ENCODE peak calls at places on chromosomes 4 and X, in ten cellular contexts. One of them, this sample, is unnamed.
A peak's percentile ranks its signal among the peaks of the same experiment; 100 is the strongest.

GRCh38 chr4:80610199-80610598 is 274.7 kb downstream of the CFAP299 start:
- DNase-seq in tibial artery: no peak
- DNase-seq in brain microvascular endothelial cell: no peak
- DNase-seq in IMR-90: no peak
- DNase-seq in AG10803: no peak
- DNase-seq in epithelial cell of esophagus: no peak
- DNase-seq in fibroblast of mammary gland: no peak
- DNase-seq in left ventricle myocardium inferior: no peak
- DNase-seq in cardiac muscle cell: no peak
- DNase-seq in MM.1S: no peak
- DNase-seq in this sample: no peak

GRCh38 chrX:132652871-132653270 is 164.0 kb upstream of the MBNL3 start:
- DNase-seq in brain microvascular endothelial cell: no peak
- DNase-seq in AG10803: peak; percentile 61
- DNase-seq in cardiac muscle cell: no peak
- DNase-seq in left ventricle myocardium inferior: no peak
- DNase-seq in tibial artery: no peak
- DNase-seq in IMR-90: no peak
- DNase-seq in epithelial cell of esophagus: no peak
- DNase-seq in fibroblast of mammary gland: no peak
- DNase-seq in MM.1S: no peak
- DNase-seq in this sample: no peak

GRCh38 chr4:25172964-25173917 is 13.0 kb upstream of the SEPSECS start:
- DNase-seq in left ventricle myocardium inferior: no peak
- DNase-seq in cardiac muscle cell: peak; percentile 96
- DNase-seq in brain microvascular endothelial cell: peak; percentile 98
- DNase-seq in fibroblast of mammary gland: peak; percentile 100
- DNase-seq in epithelial cell of esophagus: peak; percentile 98
- DNase-seq in MM.1S: no peak
- DNase-seq in tibial artery: peak; percentile 71
- DNase-seq in IMR-90: peak; percentile 100
- DNase-seq in AG10803: peak; percentile 99
- DNase-seq in this sample: peak; percentile 99

GRCh38 chr4:145935253-145936141 is 3.1 kb downstream of the ZNF827 start:
- DNase-seq in MM.1S: peak; percentile 50
- DNase-seq in tibial artery: no peak
- DNase-seq in brain microvascular endothelial cell: no peak
- DNase-seq in AG10803: no peak
- DNase-seq in IMR-90: no peak
- DNase-seq in epithelial cell of esophagus: no peak
- DNase-seq in cardiac muscle cell: peak; percentile 54
- DNase-seq in left ventricle myocardium inferior: peak; percentile 43
- DNase-seq in fibroblast of mammary gland: peak; percentile 42
- DNase-seq in this sample: no peak

GRCh38 chr4:144955104-144955503 is 142.9 kb downstream of the ANAPC10 start:
- DNase-seq in left ventricle myocardium inferior: no peak
- DNase-seq in IMR-90: no peak
- DNase-seq in cardiac muscle cell: no peak
- DNase-seq in MM.1S: no peak
- DNase-seq in brain microvascular endothelial cell: no peak
- DNase-seq in AG10803: no peak
- DNase-seq in fibroblast of mammary gland: no peak
- DNase-seq in tibial artery: no peak
- DNase-seq in epithelial cell of esophagus: no peak
- DNase-seq in this sample: no peak

GRCh38 chrX:38985375-38985774 is 184.1 kb downstream of the MID1IP1 start:
- DNase-seq in tibial artery: no peak
- DNase-seq in fibroblast of mammary gland: peak; percentile 36
- DNase-seq in left ventricle myocardium inferior: no peak
- DNase-seq in cardiac muscle cell: peak; percentile 41
- DNase-seq in epithelial cell of esophagus: peak; percentile 28
- DNase-seq in brain microvascular endothelial cell: no peak
- DNase-seq in IMR-90: peak; percentile 11
- DNase-seq in AG10803: peak; percentile 5
- DNase-seq in MM.1S: peak; percentile 38
- DNase-seq in this sample: no peak

GRCh38 chr4:106587558-106587957 is 219.0 kb upstream of the GIMD1 start:
- DNase-seq in epithelial cell of esophagus: peak; percentile 75
- DNase-seq in fibroblast of mammary gland: peak; percentile 64
- DNase-seq in IMR-90: peak; percentile 67
- DNase-seq in AG10803: peak; percentile 89
- DNase-seq in tibial artery: no peak
- DNase-seq in left ventricle myocardium inferior: no peak
- DNase-seq in cardiac muscle cell: peak; percentile 40
- DNase-seq in MM.1S: no peak
- DNase-seq in brain microvascular endothelial cell: peak; percentile 40
- DNase-seq in this sample: peak; percentile 76

GRCh38 chr4:85951-86350 is 32.8 kb downstream of the ZNF595 start:
- DNase-seq in brain microvascular endothelial cell: no peak
- DNase-seq in tibial artery: no peak
- DNase-seq in fibroblast of mammary gland: no peak
- DNase-seq in cardiac muscle cell: no peak
- DNase-seq in IMR-90: no peak
- DNase-seq in MM.1S: no peak
- DNase-seq in epithelial cell of esophagus: no peak
- DNase-seq in AG10803: no peak
- DNase-seq in left ventricle myocardium inferior: no peak
- DNase-seq in this sample: no peak

GRCh38 chr4:56356650-56357049 is 30.6 kb downstream of the AASDH start:
- DNase-seq in tibial artery: no peak
- DNase-seq in AG10803: no peak
- DNase-seq in left ventricle myocardium inferior: no peak
- DNase-seq in brain microvascular endothelial cell: no peak
- DNase-seq in MM.1S: no peak
- DNase-seq in epithelial cell of esophagus: no peak
- DNase-seq in IMR-90: no peak
- DNase-seq in cardiac muscle cell: no peak
- DNase-seq in fibroblast of mammary gland: no peak
- DNase-seq in this sample: no peak

GRCh38 chr4:6694177-6694901 is 661 bp downstream of the S100P start:
- DNase-seq in cardiac muscle cell: no peak
- DNase-seq in epithelial cell of esophagus: no peak
- DNase-seq in MM.1S: no peak
- DNase-seq in left ventricle myocardium inferior: no peak
- DNase-seq in tibial artery: no peak
- DNase-seq in fibroblast of mammary gland: no peak
- DNase-seq in AG10803: no peak
- DNase-seq in IMR-90: no peak
- DNase-seq in brain microvascular endothelial cell: no peak
- DNase-seq in this sample: no peak

GRCh38 chrX:124266325-124267087 is 66.0 kb upstream of the TEX13D start:
- DNase-seq in epithelial cell of esophagus: no peak
- DNase-seq in MM.1S: no peak
- DNase-seq in tibial artery: no peak
- DNase-seq in IMR-90: no peak
- DNase-seq in AG10803: no peak
- DNase-seq in brain microvascular endothelial cell: no peak
- DNase-seq in left ventricle myocardium inferior: no peak
- DNase-seq in fibroblast of mammary gland: no peak
- DNase-seq in cardiac muscle cell: no peak
- DNase-seq in this sample: no peak

GRCh38 chr4:52752921-52753320 is 1.7 kb upstream of the ERVMER34-1 start:
- DNase-seq in cardiac muscle cell: no peak
- DNase-seq in IMR-90: no peak
- DNase-seq in epithelial cell of esophagus: no peak
- DNase-seq in left ventricle myocardium inferior: no peak
- DNase-seq in AG10803: no peak
- DNase-seq in MM.1S: no peak
- DNase-seq in tibial artery: no peak
- DNase-seq in fibroblast of mammary gland: no peak
- DNase-seq in brain microvascular endothelial cell: peak; percentile 6
- DNase-seq in this sample: no peak

GRCh38 chrX:22360129-22360528 is 87.4 kb downstream of the CBLL2 start:
- DNase-seq in tibial artery: no peak
- DNase-seq in IMR-90: no peak
- DNase-seq in cardiac muscle cell: no peak
- DNase-seq in left ventricle myocardium inferior: no peak
- DNase-seq in AG10803: no peak
- DNase-seq in epithelial cell of esophagus: no peak
- DNase-seq in brain microvascular endothelial cell: no peak
- DNase-seq in fibroblast of mammary gland: peak; percentile 59
- DNase-seq in MM.1S: no peak
- DNase-seq in this sample: no peak

GRCh38 chrX:150587585-150588503 is 19.4 kb downstream of the MTM1 start:
- DNase-seq in tibial artery: no peak
- DNase-seq in MM.1S: no peak
- DNase-seq in AG10803: peak; percentile 17
- DNase-seq in fibroblast of mammary gland: peak; percentile 37
- DNase-seq in left ventricle myocardium inferior: no peak
- DNase-seq in brain microvascular endothelial cell: peak; percentile 4
- DNase-seq in cardiac muscle cell: peak; percentile 46
- DNase-seq in epithelial cell of esophagus: peak; percentile 15
- DNase-seq in IMR-90: no peak
- DNase-seq in this sample: no peak

GRCh38 chr4:169270156-169270809 is 473 bp downstream of the SH3RF1 start:
- DNase-seq in MM.1S: peak; percentile 65
- DNase-seq in epithelial cell of esophagus: peak; percentile 72
- DNase-seq in AG10803: peak; percentile 52
- DNase-seq in left ventricle myocardium inferior: peak; percentile 75
- DNase-seq in IMR-90: no peak
- DNase-seq in cardiac muscle cell: peak; percentile 68
- DNase-seq in fibroblast of mammary gland: no peak
- DNase-seq in brain microvascular endothelial cell: no peak
- DNase-seq in tibial artery: peak; percentile 87
- DNase-seq in this sample: no peak

DNA sequence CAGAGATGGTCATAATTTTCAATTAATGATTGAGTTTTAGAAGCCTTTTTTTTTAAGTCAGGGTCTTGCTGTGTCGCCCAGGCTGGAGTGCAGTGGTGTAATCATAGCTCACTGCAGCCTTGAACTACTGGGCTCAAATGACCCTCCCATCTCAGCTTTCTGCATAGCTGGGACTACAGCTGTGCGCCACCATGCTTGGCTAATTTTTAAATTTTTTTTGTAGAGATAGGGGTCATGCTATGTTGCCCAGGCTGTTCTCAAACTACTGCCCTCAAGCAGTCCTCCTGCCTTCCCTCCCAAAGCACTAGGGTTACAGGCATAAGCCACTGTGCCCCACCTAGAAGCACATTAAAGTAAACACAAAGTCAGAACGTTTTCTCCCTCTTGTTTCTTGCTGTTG is 51.7 kb downstream of the HTT-AS start:
- DNase-seq in tibial artery: peak; percentile 10
- DNase-seq in MM.1S: no peak
- DNase-seq in brain microvascular endothelial cell: no peak
- DNase-seq in IMR-90: no peak
- DNase-seq in AG10803: no peak
- DNase-seq in cardiac muscle cell: no peak
- DNase-seq in left ventricle myocardium inferior: no peak
- DNase-seq in fibroblast of mammary gland: no peak
- DNase-seq in epithelial cell of esophagus: no peak
- DNase-seq in this sample: no peak
- H3K4me3 ChIP-seq in tibial artery: no peak overlapping the region
- H3K4me3 ChIP-seq in MM.1S: no peak overlapping the region
- H3K4me3 ChIP-seq in brain microvascular endothelial cell: no peak overlapping the region
- H3K4me3 ChIP-seq in IMR-90: no peak overlapping the region
- H3K4me3 ChIP-seq in AG10803: no peak overlapping the region
- H3K4me3 ChIP-seq in cardiac muscle cell: no peak overlapping the region
- H3K4me3 ChIP-seq in left ventricle myocardium inferior: no peak overlapping the region
- H3K4me3 ChIP-seq in fibroblast of mammary gland: no peak overlapping the region
- H3K4me3 ChIP-seq in epithelial cell of esophagus: no peak overlapping the region
- H3K4me3 ChIP-seq in this sample: no peak overlapping the region

GRCh38 chrX:153646620-153647373 is at the start of gene DUSP9:
- DNase-seq in cardiac muscle cell: peak; percentile 37
- DNase-seq in left ventricle myocardium inferior: no peak
- DNase-seq in MM.1S: no peak
- DNase-seq in brain microvascular endothelial cell: no peak
- DNase-seq in fibroblast of mammary gland: peak; percentile 2
- DNase-seq in AG10803: no peak
- DNase-seq in tibial artery: peak; percentile 28
- DNase-seq in epithelial cell of esophagus: peak; percentile 53
- DNase-seq in IMR-90: no peak
- DNase-seq in this sample: no peak
- TF ChIP-seq CTCF in cardiac muscle cell: no peak
- TF ChIP-seq CTCF in left ventricle myocardium inferior: no peak
- TF ChIP-seq CTCF in MM.1S: no peak
- TF ChIP-seq CTCF in brain microvascular endothelial cell: no peak
- TF ChIP-seq CTCF in fibroblast of mammary gland: no peak
- TF ChIP-seq CTCF in AG10803: no peak
- TF ChIP-seq CTCF in tibial artery: no peak
- TF ChIP-seq CTCF in epithelial cell of esophagus: no peak
- TF ChIP-seq CTCF in IMR-90: no peak
- TF ChIP-seq CTCF in this sample: no peak

DNA sequence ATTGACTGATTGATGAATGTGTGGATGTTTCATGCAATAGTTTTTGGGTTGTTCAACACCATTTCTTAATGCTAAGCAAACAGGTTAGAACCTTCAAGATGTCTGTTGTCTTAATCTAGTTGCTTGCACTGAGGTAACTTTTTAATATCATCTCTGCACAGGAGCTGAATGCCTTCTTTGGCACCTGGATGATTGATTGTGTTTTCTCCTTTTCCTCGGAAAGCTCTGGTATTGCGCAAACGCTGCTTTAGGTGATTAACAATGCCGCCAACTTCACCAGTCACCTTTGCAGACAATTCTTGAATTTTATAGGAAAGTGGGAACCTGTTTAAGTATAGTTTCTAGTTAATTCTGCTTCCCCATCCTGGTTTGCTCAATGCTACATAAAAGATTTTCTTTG is 48.2 kb downstream of the RTL9 start:
- DNase-seq in cardiac muscle cell: no peak
- DNase-seq in left ventricle myocardium inferior: no peak
- DNase-seq in fibroblast of mammary gland: no peak
- DNase-seq in MM.1S: no peak
- DNase-seq in tibial artery: no peak
- DNase-seq in AG10803: no peak
- DNase-seq in epithelial cell of esophagus: peak; percentile 55
- DNase-seq in IMR-90: no peak
- DNase-seq in brain microvascular endothelial cell: no peak
- DNase-seq in this sample: no peak
- H3K4me3 ChIP-seq in cardiac muscle cell: no peak overlapping the region
- H3K4me3 ChIP-seq in left ventricle myocardium inferior: no peak overlapping the region
- H3K4me3 ChIP-seq in fibroblast of mammary gland: no peak overlapping the region
- H3K4me3 ChIP-seq in MM.1S: no peak overlapping the region
- H3K4me3 ChIP-seq in tibial artery: no peak overlapping the region
- H3K4me3 ChIP-seq in AG10803: no peak overlapping the region
- H3K4me3 ChIP-seq in epithelial cell of esophagus: no peak overlapping the region
- H3K4me3 ChIP-seq in IMR-90: no peak overlapping the region
- H3K4me3 ChIP-seq in brain microvascular endothelial cell: no peak overlapping the region
- H3K4me3 ChIP-seq in this sample: no peak overlapping the region

DNA sequence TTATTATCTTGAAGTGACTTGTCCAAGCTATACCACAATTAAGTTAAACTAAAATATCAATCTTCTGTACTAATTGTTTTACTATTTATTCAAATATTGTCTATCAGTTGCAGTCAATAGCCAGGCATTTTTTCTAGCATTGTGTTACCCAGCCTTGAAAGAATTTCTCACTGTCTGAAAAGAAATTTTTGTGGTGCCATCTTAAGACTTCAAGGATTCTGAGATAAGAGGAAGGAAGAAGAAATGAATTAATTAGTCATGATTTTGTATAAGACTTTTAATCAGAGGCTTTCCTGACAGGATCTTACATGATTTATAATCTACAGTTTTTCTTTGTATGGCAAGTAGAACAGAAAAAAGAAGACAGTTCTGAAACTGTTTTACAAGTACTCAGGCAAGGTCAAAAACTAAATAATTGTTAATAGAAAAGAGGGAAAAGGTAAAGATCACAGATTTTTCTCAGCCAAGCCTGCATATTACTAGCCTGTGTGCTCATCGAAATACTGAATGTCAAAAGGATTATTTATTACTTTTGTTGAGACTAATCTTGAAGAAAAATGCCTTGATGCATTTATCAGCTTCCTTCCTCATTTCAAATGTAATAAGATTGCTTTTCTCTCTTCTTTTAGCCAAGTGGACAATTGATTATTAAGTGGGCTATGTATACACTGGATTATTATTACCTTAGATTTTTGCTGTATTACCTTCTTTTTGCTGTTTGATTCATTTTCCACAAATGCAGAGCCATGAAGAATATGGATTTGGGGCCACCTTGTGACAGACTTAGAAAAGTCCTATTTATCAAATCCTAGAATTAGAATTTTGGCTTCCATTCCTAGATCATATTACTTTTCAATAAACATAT is 53.8 kb downstream of the CXCL1 start:
- DNase-seq in left ventricle myocardium inferior: no peak
- DNase-seq in MM.1S: peak; percentile 31
- DNase-seq in cardiac muscle cell: peak; percentile 79
- DNase-seq in fibroblast of mammary gland: peak; percentile 75
- DNase-seq in tibial artery: no peak
- DNase-seq in epithelial cell of esophagus: peak; percentile 48
- DNase-seq in AG10803: peak; percentile 58
- DNase-seq in IMR-90: peak; percentile 59
- DNase-seq in brain microvascular endothelial cell: peak; percentile 37
- DNase-seq in this sample: no peak
- TF ChIP-seq CTCF in left ventricle myocardium inferior: peak; percentile 51
- TF ChIP-seq CTCF in MM.1S: peak; percentile 34
- TF ChIP-seq CTCF in cardiac muscle cell: peak; percentile 45
- TF ChIP-seq CTCF in fibroblast of mammary gland: peak; percentile 60
- TF ChIP-seq CTCF in tibial artery: peak; percentile 45
- TF ChIP-seq CTCF in epithelial cell of esophagus: peak; percentile 43
- TF ChIP-seq CTCF in AG10803: peak; percentile 68
- TF ChIP-seq CTCF in IMR-90: peak; percentile 61
- TF ChIP-seq CTCF in brain microvascular endothelial cell: peak; percentile 48
- TF ChIP-seq CTCF in this sample: peak; percentile 38

This sample was measured in AG09309.